ENCODE peak calls at places on chromosomes 11 and 22, in six cellular contexts. U is mammary epithelial cell, X is Calu3, Y is spleen, Q is CD14-positive monocyte, F is neural progenitor cell. L is an unnamed sample.

GRCh38 chr11:132559371-132560036 is 972.8 kb downstream of the OPCML start:
- DNase-seq in U (no peak), X (no peak), F (peak), Y (no peak), Q (no peak), L (no peak)

GRCh38 chr11:43861141-43861540 is 19.5 kb upstream of the ALKBH3 start:
- DNase-seq in Q (no peak), Y (no peak), U (no peak), X (no peak), F (no peak), L (no peak)

GRCh38 chr22:48688366-48688765 is 1139.3 kb downstream of the BRD1 start:
- DNase-seq in Q (no peak), X (no peak), Y (no peak), F (no peak), U (no peak), L (no peak)

GRCh38 chr22:31098633-31099110 is 8.7 kb downstream of the SELENOM start:
- DNase-seq in Y (peak), U (no peak), F (peak), Q (peak), X (no peak), L (no peak)

GRCh38 chr11:21289686-21290085 is 620.3 kb downstream of the NELL1 start:
- DNase-seq in F (no peak), Y (no peak), U (no peak), X (no peak), Q (no peak), L (no peak)

GRCh38 chr11:74929431-74930363 is 19.2 kb downstream of the XRRA1 start:
- DNase-seq in Q (peak), U (peak), F (peak), Y (no peak), X (peak), L (no peak)

GRCh38 chr22:50444663-50445062 is 30.2 kb downstream of the SBF1 start:
- DNase-seq in F (no peak), X (peak), U (peak), Q (no peak), Y (no peak), L (no peak)

GRCh38 chr22:48476599-48476998 is 1351.1 kb downstream of the BRD1 start:
- DNase-seq in X (no peak), Q (no peak), U (no peak), F (no peak), Y (peak), L (peak)

GRCh38 chr22:22855617-22856308 is 31.9 kb upstream of the IGLL5 start:
- DNase-seq in U (no peak), X (peak), Y (no peak), F (peak), Q (no peak), L (no peak)

GRCh38 chr11:27205269-27205668 is 157.7 kb downstream of the CCDC34 start:
- DNase-seq in Y (no peak), Q (no peak), U (no peak), F (no peak), X (no peak), L (no peak)

GRCh38 chr11:48088682-48089050 is 108.3 kb downstream of the PTPRJ start:
- DNase-seq in U (no peak), X (no peak), Y (no peak), Q (no peak), F (no peak), L (no peak)

GRCh38 chr11:65170058-65170534 is at the start of gene SPDYC:
- DNase-seq in U (no peak), Q (no peak), X (no peak), F (no peak), Y (peak), L (no peak)

GRCh38 chr11:48172818-48173609 is 43.6 kb upstream of the OR4B1 start:
- DNase-seq in Y (peak), U (peak), X (peak), F (peak), Q (peak), L (no peak)

GRCh38 chr22:19292262-19293230 is 1.0 kb upstream of the CLTCL1 start:
- DNase-seq in F (no peak), U (no peak), Q (no peak), X (no peak), Y (peak), L (no peak)

GRCh38 chr11:44437122-44437521 is 127.2 kb upstream of the ALX4 start:
- DNase-seq in X (no peak), F (no peak), U (no peak), Y (no peak), Q (no peak), L (no peak)

GRCh38 chr22:50293441-50294318 is 13.8 kb downstream of the PLXNB2 start:
- DNase-seq in X (peak), F (peak), U (peak), Y (peak), Q (no peak), L (no peak)

GRCh38 chr11:22491826-22492225 is 133.8 kb downstream of the FANCF start:
- DNase-seq in F (peak), U (peak), Q (no peak), Y (no peak), X (peak), L (no peak)

GRCh38 chr11:64249563-64250405 is 1.5 kb upstream of the PLCB3 start:
- DNase-seq in Q (no peak), Y (no peak), X (no peak), F (no peak), U (no peak), L (no peak)

GRCh38 chr22:20867179-20868099 is 8.6 kb downstream of the SNAP29 start:
- DNase-seq in X (peak), Q (peak), Y (no peak), U (no peak), F (no peak), L (no peak)

GRCh38 chr11:72353861-72354260 is 80.5 kb downstream of the CLPB start:
- DNase-seq in Q (no peak), U (no peak), Y (no peak), F (no peak), X (peak), L (no peak)

GRCh38 chr11:2862950-2863618 is 22.5 kb downstream of the CDKN1C start:
- DNase-seq in Q (no peak), U (no peak), F (peak), X (no peak), Y (no peak), L (no peak)

GRCh38 chr22:48870436-48870835 is 957.2 kb downstream of the BRD1 start:
- DNase-seq in Y (peak), U (no peak), F (no peak), Q (no peak), X (no peak), L (peak)

GRCh38 chr11:124277809-124278208 is 21.6 kb downstream of the OR8G5 start:
- DNase-seq in F (peak), Q (no peak), X (no peak), U (no peak), Y (no peak), L (no peak)

GRCh38 chr11:64100345-64100744 is 64.6 kb downstream of the FLRT1 start:
- DNase-seq in F (no peak), U (no peak), Q (no peak), Y (no peak), X (no peak), L (no peak)

GRCh38 chr11:119057000-119057769 is at the start of gene HYOU1:
- DNase-seq in X (peak), Q (peak), U (peak), Y (peak), F (peak), L (peak)
- TF ChIP-seq CTCF in X (no peak), Q (no peak), U (peak), Y (peak), F (peak), L (peak)

GRCh38 chr11:112357488-112357887 is 96.8 kb upstream of the PLET1 start:
- DNase-seq in Y (no peak), U (no peak), X (no peak), Q (no peak), F (no peak), L (no peak)

GRCh38 chr11:112361396-112361795 is 100.7 kb upstream of the PLET1 start:
- DNase-seq in F (no peak), Y (no peak), U (no peak), Q (no peak), X (no peak), L (no peak)

GRCh38 chr11:112354364-112354763 is 93.7 kb upstream of the PLET1 start:
- DNase-seq in F (no peak), X (no peak), Q (no peak), U (no peak), Y (no peak), L (no peak)

GRCh38 chr11:112352907-112353306 is 92.2 kb upstream of the PLET1 start:
- DNase-seq in Q (no peak), Y (no peak), F (no peak), U (no peak), X (no peak), L (no peak)

GRCh38 chr11:112355726-112356125 is 95.1 kb upstream of the PLET1 start:
- DNase-seq in U (peak), F (peak), Q (no peak), Y (no peak), X (peak), L (no peak)
- TF ChIP-seq CTCF in U (peak), F (peak), Q (no peak), Y (no peak), X (no peak), L (peak)

GRCh38 chr11:1233351-1234053 is 10.6 kb downstream of the MUC5B start:
- DNase-seq in U (no peak), Q (peak), Y (peak), X (peak), F (no peak), L (peak)
- TF ChIP-seq CTCF in U (peak), Q (no peak), Y (no peak), X (peak), F (no peak), L (peak)

GRCh38 chr11:24859801-24860300 is 363.0 kb downstream of the LUZP2 start:
- DNase-seq in Q (no peak), X (no peak), U (no peak), F (no peak), Y (peak), L (no peak)
- TF ChIP-seq CTCF in Q (no peak), X (no peak), U (no peak), F (no peak), Y (no peak), L (no peak)

GRCh38 chr22:38843201-38843715 is 570 bp downstream of the NPTXR start:
- DNase-seq in Q (no peak), X (peak), F (peak), Y (peak), U (peak), L (no peak)
- TF ChIP-seq CTCF in Q (peak), X (peak), F (peak), Y (peak), U (peak), L (peak)

GRCh38 chr22:38796262-38796957 is 2.5 kb upstream of the DNAL4 start:
- DNase-seq in F (no peak), U (no peak), Q (no peak), Y (no peak), X (no peak), L (no peak)

GRCh38 chr22:38795569-38795968 is 1.6 kb upstream of the DNAL4 start:
- DNase-seq in F (no peak), U (no peak), Q (no peak), X (no peak), Y (no peak), L (no peak)

GRCh38 chr22:38802671-38803121 is 8.8 kb upstream of the DNAL4 start:
- DNase-seq in F (peak), X (peak), Y (no peak), Q (no peak), U (peak), L (no peak)

GRCh38 chr22:38799265-38800002 is 5.5 kb upstream of the DNAL4 start:
- DNase-seq in X (no peak), F (no peak), Q (no peak), Y (no peak), U (no peak), L (no peak)

DNA sequence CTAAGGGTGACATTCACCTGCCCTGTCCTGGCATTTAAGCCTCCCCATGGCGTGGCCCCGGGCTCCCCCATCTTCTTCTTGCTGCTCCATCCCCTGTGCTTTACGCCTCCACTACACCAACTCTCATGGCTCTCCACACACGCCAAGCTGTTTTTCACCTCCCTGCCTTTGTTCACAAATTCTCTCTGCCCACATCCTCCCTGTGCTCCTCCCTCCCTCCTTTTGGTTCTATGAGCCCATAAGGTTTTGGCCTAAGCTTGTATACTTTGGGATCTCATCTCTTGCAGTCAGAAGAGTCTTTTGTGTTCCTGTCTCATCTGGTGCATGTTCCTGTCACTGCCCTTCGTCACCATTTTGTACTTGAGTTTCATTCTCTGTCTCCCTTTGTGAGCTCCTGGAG is 4.6 kb upstream of the DNAL4 start:
- DNase-seq in X (no peak), Y (no peak), U (no peak), F (no peak), Q (no peak), L (no peak)
- TF ChIP-seq CTCF in X (no peak), Y (no peak), U (no peak), F (no peak), Q (no peak), L (no peak)